ENCODE peak calls at places on chromosomes 2 and 18, in five cellular contexts. J is transverse colon, R is foreskin keratinocyte, Y is DND-41, U is spleen. P is an unnamed sample. For H3K27me3, the result is how much of the 10 kb centered on the place peaks cover.

GRCh38 chr2:171289938-171290480 is 129.3 kb upstream of the TLK1 start:
- DNase-seq in J (no peak), R (no peak), Y (no peak), U (no peak), P (no peak)

GRCh38 chr2:160051374-160051800 is 11.0 kb downstream of the PLA2R1 start:
- DNase-seq in J (no peak), R (no peak), Y (no peak), U (no peak), P (no peak)

GRCh38 chr18:6682437-6683111 is 46.9 kb upstream of the ARHGAP28 start:
- DNase-seq in J (no peak), R (no peak), Y (no peak), U (no peak), P (no peak)

GRCh38 chr2:133602538-133602937 is 34.3 kb upstream of the NCKAP5 start:
- DNase-seq in J (no peak), R (no peak), Y (no peak), U (no peak), P (no peak)

GRCh38 chr2:203861197-203861596 is 6.4 kb upstream of the CTLA4 start:
- DNase-seq in J (no peak), R (no peak), Y (no peak), U (no peak), P (no peak)

GRCh38 chr18:70289351-70290330 is 796 bp downstream of the SOCS6 start:
- DNase-seq in J (peak), R (no peak), Y (no peak), U (no peak), P (no peak)

GRCh38 chr2:43488737-43489136 is 107.1 kb downstream of the THADA start:
- DNase-seq in J (no peak), R (no peak), Y (no peak), U (no peak), P (no peak)

GRCh38 chr2:106193491-106193976 is 567 bp downstream of the UXS1 start:
- DNase-seq in J (peak), R (no peak), Y (no peak), U (peak), P (peak)

GRCh38 chr2:42850016-42850805 is 57.8 kb upstream of the HAAO start:
- DNase-seq in J (no peak), R (no peak), Y (no peak), U (peak), P (no peak)

GRCh38 chr18:51447351-51447896 is 249.9 kb upstream of the MEX3C start:
- DNase-seq in J (peak), R (no peak), Y (no peak), U (no peak), P (no peak)

GRCh38 chr2:152155209-152155608 is 20.4 kb downstream of the STAM2 start:
- DNase-seq in J (no peak), R (no peak), Y (no peak), U (no peak), P (no peak)

GRCh38 chr2:159076233-159076632 is 107.8 kb downstream of the TANC1 start:
- DNase-seq in J (no peak), R (no peak), Y (no peak), U (no peak), P (no peak)

GRCh38 chr2:170928824-170929685 is at the start of gene GORASP2:
- DNase-seq in J (peak), R (peak), Y (peak), U (peak), P (peak)

GRCh38 chr2:136360790-136361189 is 242.8 kb upstream of the CXCR4 start:
- DNase-seq in J (no peak), R (no peak), Y (no peak), U (no peak), P (no peak)

GRCh38 chr2:26537069-26537825 is 59.3 kb upstream of the OTOF start:
- DNase-seq in J (peak), R (no peak), Y (no peak), U (peak), P (no peak)

GRCh38 chr2:26535663-26536275 is 57.8 kb upstream of the OTOF start:
- DNase-seq in J (no peak), R (no peak), Y (no peak), U (peak), P (no peak)

GRCh38 chr2:26540306-26540705 is 62.4 kb upstream of the OTOF start:
- DNase-seq in J (no peak), R (no peak), Y (no peak), U (peak), P (no peak)

GRCh38 chr2:26536371-26537068 is 58.6 kb upstream of the OTOF start:
- DNase-seq in J (peak), R (no peak), Y (no peak), U (peak), P (no peak)

DNA sequence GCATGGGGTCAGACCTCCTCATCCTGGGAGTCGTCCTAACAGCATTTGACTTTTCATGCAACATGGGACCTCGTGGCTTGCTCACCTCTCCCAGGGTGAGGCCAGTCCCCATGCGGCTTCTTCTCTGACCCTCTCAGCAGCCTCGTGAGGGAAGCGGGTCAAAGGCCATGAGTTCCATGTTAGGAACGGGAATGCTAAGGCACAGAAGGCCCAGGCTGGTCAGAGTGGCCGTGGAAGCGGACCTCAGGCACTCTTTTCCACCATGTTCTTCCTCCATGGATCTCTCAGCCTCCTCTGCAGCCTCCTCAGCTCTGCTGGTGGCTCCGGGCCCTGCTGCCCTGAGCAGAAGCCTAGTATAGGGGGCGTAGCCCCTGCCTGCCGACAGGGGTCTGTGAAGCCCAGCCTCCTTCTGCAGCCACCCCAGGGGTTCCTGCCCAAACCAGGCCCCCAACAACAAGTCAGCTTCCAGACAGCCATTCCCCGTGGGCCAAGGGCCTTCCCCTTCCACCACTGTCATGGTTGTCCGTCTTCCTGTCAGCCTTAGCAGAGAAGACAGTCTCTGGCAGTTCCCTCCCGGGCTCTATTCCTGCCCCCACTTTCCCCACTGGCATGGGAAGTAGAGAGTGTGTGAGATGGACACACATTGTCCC is 60.0 kb upstream of the OTOF start:
- DNase-seq in J (peak), R (no peak), Y (no peak), U (peak), P (no peak)
- H3K27me3 ChIP-seq in J (under half), R (under half), Y (under half), U (under half), P (under half)

DNA sequence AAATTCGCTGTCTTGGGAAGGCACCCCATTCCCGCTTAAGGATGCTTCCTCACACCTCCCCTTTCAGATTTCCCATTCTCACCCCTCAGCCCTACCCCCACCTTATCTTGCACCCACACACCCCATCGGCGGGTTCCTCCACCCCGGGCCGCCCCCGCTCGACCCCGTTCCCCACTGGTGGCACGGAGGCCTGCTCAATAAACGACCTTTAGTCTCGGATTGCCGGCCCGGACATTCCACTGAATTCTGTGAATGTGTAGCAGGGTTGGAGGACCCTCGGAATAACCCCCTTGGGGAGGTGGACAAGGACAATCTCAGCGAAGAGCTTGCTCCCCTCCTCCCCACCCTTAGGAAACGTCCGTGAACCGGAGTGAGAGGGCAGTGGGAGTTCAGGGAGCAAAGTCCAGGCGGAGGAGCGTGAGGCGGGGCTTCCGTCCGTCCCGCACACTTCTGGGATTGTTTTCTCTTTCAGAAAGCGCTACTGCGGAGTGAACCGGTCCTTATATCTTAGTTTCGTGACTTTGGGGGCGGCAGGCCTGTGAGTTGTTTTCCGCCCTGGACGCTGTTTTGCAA is 2.8 kb upstream of the LBX2 start:
- DNase-seq in J (peak), R (no peak), Y (no peak), U (peak), P (no peak)
- H3K27me3 ChIP-seq in J (under half), R (under half), Y (under half), U (under half), P (half or more)

GRCh38 chr2:184875212-184875611 is 276.9 kb downstream of the ZNF804A start:
- DNase-seq in J (no peak), R (no peak), Y (no peak), U (no peak), P (no peak)
- H3K27me3 ChIP-seq in J (under half), R (under half), Y (under half), U (under half), P (under half)

DNA sequence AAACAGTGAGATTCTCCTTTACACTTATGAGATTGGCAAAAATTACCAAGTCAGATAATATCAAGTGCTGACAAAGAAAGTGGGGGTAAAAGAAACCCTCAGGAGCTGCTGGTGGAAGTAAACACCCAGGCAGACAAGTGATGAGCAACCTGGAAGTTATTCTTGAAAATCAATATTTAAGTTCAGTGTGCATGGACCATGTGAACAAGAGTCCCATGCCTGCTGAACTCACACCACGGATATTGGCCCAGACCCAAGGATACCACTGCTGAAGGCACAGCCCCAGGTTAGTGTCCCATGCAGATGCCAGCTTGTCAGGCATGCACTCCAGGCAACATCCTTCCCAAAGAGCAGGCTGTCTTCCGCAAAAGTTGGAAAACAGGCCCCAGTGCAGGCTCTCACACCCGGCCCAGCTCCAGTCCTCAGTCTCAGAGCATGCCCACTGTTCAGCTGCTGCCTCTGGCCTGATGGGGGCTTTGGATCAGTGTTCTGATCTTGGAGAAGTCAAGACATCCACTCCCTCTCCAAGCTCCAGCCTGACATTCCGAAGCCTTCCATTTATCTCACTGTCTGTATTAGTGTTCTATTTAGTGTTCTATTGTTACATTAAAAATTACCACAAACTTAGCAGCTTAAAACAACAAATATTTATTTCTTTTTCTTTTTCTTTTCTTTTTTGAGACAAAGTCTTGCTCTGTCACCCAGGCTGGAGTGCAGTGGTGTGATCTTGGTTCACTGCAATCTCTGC is 70.0 kb downstream of the HS1BP3 start:
- DNase-seq in J (no peak), R (no peak), Y (no peak), U (peak), P (no peak)
- H3K27me3 ChIP-seq in J (under half), R (under half), Y (under half), U (under half), P (under half)

GRCh38 chr18:76981388-76981968 is 151.1 kb downstream of the MBP start:
- DNase-seq in J (peak), R (no peak), Y (no peak), U (peak), P (no peak)
- H3K27me3 ChIP-seq in J (under half), R (under half), Y (under half), U (under half), P (under half)

DNA sequence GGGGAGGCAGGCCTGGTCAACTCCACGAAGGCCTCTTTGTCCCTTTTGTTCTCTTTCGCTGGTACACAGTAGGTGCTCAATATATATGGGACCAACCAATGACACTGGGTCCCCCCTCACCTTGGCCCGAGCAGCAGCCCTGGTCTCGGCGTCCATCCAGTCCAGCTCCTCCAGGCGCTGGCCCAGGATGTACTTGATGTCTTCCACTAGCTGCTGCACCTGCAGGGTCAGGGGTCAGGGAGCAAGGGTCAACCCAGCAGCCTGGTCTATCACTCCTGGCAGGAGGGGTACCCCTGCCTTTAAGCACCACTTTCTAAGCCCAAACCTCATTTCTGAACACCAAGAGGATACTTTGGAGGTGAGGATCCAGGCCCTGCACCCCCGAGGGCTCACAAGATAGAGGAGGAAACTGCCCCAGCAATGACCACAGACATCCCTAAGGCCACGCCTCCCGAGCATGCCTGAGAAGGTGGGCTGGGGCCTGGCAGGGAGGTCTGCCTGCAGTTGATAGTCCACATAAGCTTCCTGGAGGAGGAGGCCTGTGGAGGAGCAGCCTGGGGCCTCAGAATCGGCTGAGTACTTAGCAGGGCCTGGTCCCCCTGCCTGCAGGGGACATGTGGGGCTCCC is 4.2 kb downstream of the ECEL1 start:
- DNase-seq in J (no peak), R (no peak), Y (no peak), U (peak), P (no peak)
- H3K27me3 ChIP-seq in J (half or more), R (under half), Y (under half), U (under half), P (under half)

GRCh38 chr2:72153924-72154323 is 6.3 kb upstream of the CYP26B1 start:
- DNase-seq in J (no peak), R (no peak), Y (no peak), U (peak), P (no peak)
- H3K27me3 ChIP-seq in J (under half), R (half or more), Y (under half), U (under half), P (under half)

DNA sequence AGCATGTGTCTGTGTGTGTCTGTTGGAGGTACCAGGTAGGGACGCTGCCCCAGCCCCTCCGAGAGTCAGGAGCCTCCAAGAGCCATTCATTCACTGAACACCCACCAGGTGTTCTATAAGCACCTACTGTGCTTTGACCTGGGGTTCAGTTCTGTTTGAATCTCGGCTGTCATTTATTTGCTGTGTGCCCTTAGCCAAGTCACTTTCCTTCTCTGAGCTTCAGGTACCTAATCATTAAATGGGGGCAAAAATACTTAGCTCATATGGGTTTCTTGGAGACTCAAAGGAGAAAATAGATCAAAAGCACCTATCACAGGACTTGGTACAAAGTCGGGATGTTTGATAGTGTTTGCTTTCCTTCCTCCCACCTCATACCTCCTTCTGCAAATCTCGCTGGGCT is 13.2 kb downstream of the ASIC4 start:
- DNase-seq in J (no peak), R (no peak), Y (no peak), U (no peak), P (no peak)
- H3K27me3 ChIP-seq in J (half or more), R (half or more), Y (under half), U (half or more), P (under half)

DNA sequence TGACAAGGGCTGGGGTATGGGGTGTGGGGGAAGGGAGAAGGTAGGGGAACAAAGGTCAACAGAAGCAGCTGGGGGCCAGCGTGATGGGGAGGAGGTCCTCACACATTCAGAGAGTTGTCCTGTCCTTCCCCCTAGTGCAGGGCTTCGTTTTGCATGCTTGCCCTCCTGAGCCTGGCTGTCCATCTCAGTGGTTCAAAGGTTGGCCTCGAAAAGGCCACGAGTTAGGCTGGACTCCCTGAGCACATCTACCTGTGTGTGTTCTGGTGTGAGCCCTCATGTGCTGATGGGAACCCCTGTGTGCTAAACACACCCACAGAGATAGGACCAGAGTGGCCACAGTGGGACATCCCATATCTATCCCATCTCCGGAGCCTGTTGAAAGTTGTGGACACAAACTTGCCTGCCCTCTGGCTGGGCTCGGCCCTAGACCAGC is 51.9 kb downstream of the EPAS1 start:
- DNase-seq in J (no peak), R (no peak), Y (no peak), U (no peak), P (no peak)
- H3K27me3 ChIP-seq in J (under half), R (under half), Y (under half), U (under half), P (under half)